ENCODE peak calls at places on chromosomes 11 and 22, in nine cellular contexts. M is transverse colon, I is pancreas, Y is IMR-90, F is AG09309, H is cardiac muscle cell, W is choroid plexus epithelial cell, E is endodermal cell, J is thoracic aorta. X is an unnamed sample.

GRCh38 chr22:49780992-49781782 is 46.5 kb downstream of the BRD1 start:
- DNase-seq in M (no peak), I (no peak), Y (no peak), F (no peak), H (no peak), W (no peak), E (no peak), J (no peak), X (no peak)

GRCh38 chr11:93967944-93968343 is 53.2 kb upstream of the HEPHL1 start:
- DNase-seq in M (no peak), I (no peak), Y (no peak), F (no peak), H (no peak), W (no peak), E (no peak), J (no peak), X (no peak)

GRCh38 chr11:45100338-45100737 is 46.1 kb upstream of the PRDM11 start:
- DNase-seq in M (no peak), I (no peak), Y (peak), F (no peak), H (peak), W (peak), E (peak), J (no peak), X (peak)

GRCh38 chr11:2590131-2590950 is 109.5 kb downstream of the KCNQ1OT1 start:
- DNase-seq in M (no peak), I (peak), Y (no peak), F (no peak), H (no peak), W (no peak), E (no peak), J (no peak), X (no peak)

GRCh38 chr11:102630598-102631448 is 5.7 kb upstream of the MMP20 start:
- DNase-seq in M (no peak), I (no peak), Y (no peak), F (no peak), H (no peak), W (no peak), E (no peak), J (no peak), X (no peak)

GRCh38 chr11:103700605-103701004 is 335.8 kb upstream of the DDI1 start:
- DNase-seq in M (no peak), I (no peak), Y (peak), F (peak), H (peak), W (peak), E (no peak), J (no peak), X (peak)

GRCh38 chr11:11491589-11491988 is 130.2 kb downstream of the GALNT18 start:
- DNase-seq in M (no peak), I (no peak), Y (no peak), F (no peak), H (no peak), W (no peak), E (no peak), J (no peak), X (no peak)

GRCh38 chr11:92867913-92868619 is 101.4 kb upstream of the MTNR1B start:
- DNase-seq in M (no peak), I (no peak), Y (no peak), F (no peak), H (no peak), W (no peak), E (no peak), J (no peak), X (no peak)

GRCh38 chr11:69008774-69009440 is 4.1 kb downstream of the MRGPRF start:
- DNase-seq in M (peak), I (peak), Y (peak), F (peak), H (peak), W (peak), E (peak), J (peak), X (peak)

GRCh38 chr11:109247071-109247470 is 174.9 kb upstream of the C11orf87 start:
- DNase-seq in M (no peak), I (no peak), Y (peak), F (no peak), H (no peak), W (peak), E (no peak), J (no peak), X (peak)

GRCh38 chr11:15195454-15196200 is 80.9 kb downstream of the INSC start:
- DNase-seq in M (no peak), I (no peak), Y (no peak), F (no peak), H (no peak), W (no peak), E (peak), J (no peak), X (peak)

GRCh38 chr22:30885591-30885990 is 83.0 kb downstream of the MORC2 start:
- DNase-seq in M (no peak), I (peak), Y (no peak), F (no peak), H (no peak), W (no peak), E (no peak), J (no peak), X (no peak)

GRCh38 chr11:65445101-65445603 is 22.6 kb downstream of the NEAT1 start:
- DNase-seq in M (no peak), I (peak), Y (peak), F (no peak), H (peak), W (peak), E (peak), J (no peak), X (no peak)

GRCh38 chr11:71206186-71206585 is 46.2 kb downstream of the SHANK2 start:
- DNase-seq in M (peak), I (peak), Y (peak), F (no peak), H (peak), W (peak), E (no peak), J (no peak), X (peak)

GRCh38 chr11:13682212-13682611 is 13.7 kb downstream of the FAR1 start:
- DNase-seq in M (no peak), I (no peak), Y (no peak), F (no peak), H (no peak), W (no peak), E (no peak), J (no peak), X (peak)

GRCh38 chr11:108027057-108027456 is 18.4 kb downstream of the CUL5 start:
- DNase-seq in M (no peak), I (no peak), Y (no peak), F (no peak), H (no peak), W (no peak), E (no peak), J (no peak), X (no peak)
- TF ChIP-seq CTCF in M (no peak), I (no peak), Y (no peak), F (no peak), H (no peak), W (peak), E (peak), J (no peak), X (no peak)

GRCh38 chr11:116930177-116930576 is 92.8 kb upstream of the APOA1 start:
- DNase-seq in M (peak), I (no peak), Y (peak), F (no peak), H (peak), W (peak), E (peak), J (no peak), X (peak)
- H3K4me3 ChIP-seq in M (no peak), I (no peak), Y (no peak), F (no peak), H (no peak), W (no peak), E (no peak), J (peak), X (peak)

GRCh38 chr11:129286813-129287212 is 88.8 kb upstream of the BARX2 start:
- DNase-seq in M (no peak), I (no peak), Y (peak), F (no peak), H (no peak), W (no peak), E (no peak), J (no peak), X (no peak)
- TF ChIP-seq CTCF in M (no peak), I (no peak), Y (no peak), F (no peak), H (no peak), W (no peak), E (no peak), J (no peak), X (no peak)

GRCh38 chr11:129888451-129888850 is 6.9 kb downstream of the NFRKB start:
- DNase-seq in M (no peak), I (no peak), Y (no peak), F (no peak), H (no peak), W (no peak), E (no peak), J (no peak), X (no peak)
- H3K4me3 ChIP-seq in M (no peak), I (no peak), Y (no peak), F (no peak), H (no peak), W (no peak), E (no peak), J (no peak), X (no peak)

GRCh38 chr22:24233235-24233634 is 11.6 kb downstream of the GGT5 start:
- DNase-seq in M (no peak), I (no peak), Y (no peak), F (no peak), H (no peak), W (no peak), E (no peak), J (no peak), X (no peak)

GRCh38 chr22:24231706-24232105 is 13.2 kb downstream of the GGT5 start:
- DNase-seq in M (no peak), I (no peak), Y (no peak), F (no peak), H (no peak), W (no peak), E (no peak), J (no peak), X (no peak)

GRCh38 chr22:24232725-24233124 is 12.2 kb downstream of the GGT5 start:
- DNase-seq in M (no peak), I (no peak), Y (no peak), F (no peak), H (no peak), W (no peak), E (no peak), J (no peak), X (no peak)

GRCh38 chr22:24232124-24232523 is 12.8 kb downstream of the GGT5 start:
- DNase-seq in M (no peak), I (no peak), Y (no peak), F (no peak), H (no peak), W (no peak), E (no peak), J (no peak), X (no peak)

GRCh38 chr22:24230911-24231656 is 13.8 kb downstream of the GGT5 start:
- DNase-seq in M (peak), I (peak), Y (no peak), F (no peak), H (no peak), W (no peak), E (peak), J (no peak), X (no peak)
- TF ChIP-seq CTCF in M (peak), I (peak), Y (peak), F (no peak), H (peak), W (peak), E (peak), J (peak), X (peak)

GRCh38 chr11:43554148-43554473 is 126.4 kb upstream of the HSD17B12 start:
- DNase-seq in M (no peak), I (no peak), Y (no peak), F (no peak), H (no peak), W (no peak), E (no peak), J (no peak), X (no peak)
- H3K4me3 ChIP-seq in M (no peak), I (no peak), Y (no peak), F (no peak), H (no peak), W (no peak), E (no peak), J (no peak), X (no peak)

GRCh38 chr11:59102259-59102765 is 4.7 kb upstream of the FAM111B start:
- DNase-seq in M (peak), I (peak), Y (peak), F (no peak), H (peak), W (peak), E (peak), J (peak), X (peak)

GRCh38 chr11:59112494-59112893 is 5.5 kb downstream of the FAM111B start:
- DNase-seq in M (no peak), I (no peak), Y (peak), F (no peak), H (no peak), W (peak), E (no peak), J (no peak), X (no peak)

DNA sequence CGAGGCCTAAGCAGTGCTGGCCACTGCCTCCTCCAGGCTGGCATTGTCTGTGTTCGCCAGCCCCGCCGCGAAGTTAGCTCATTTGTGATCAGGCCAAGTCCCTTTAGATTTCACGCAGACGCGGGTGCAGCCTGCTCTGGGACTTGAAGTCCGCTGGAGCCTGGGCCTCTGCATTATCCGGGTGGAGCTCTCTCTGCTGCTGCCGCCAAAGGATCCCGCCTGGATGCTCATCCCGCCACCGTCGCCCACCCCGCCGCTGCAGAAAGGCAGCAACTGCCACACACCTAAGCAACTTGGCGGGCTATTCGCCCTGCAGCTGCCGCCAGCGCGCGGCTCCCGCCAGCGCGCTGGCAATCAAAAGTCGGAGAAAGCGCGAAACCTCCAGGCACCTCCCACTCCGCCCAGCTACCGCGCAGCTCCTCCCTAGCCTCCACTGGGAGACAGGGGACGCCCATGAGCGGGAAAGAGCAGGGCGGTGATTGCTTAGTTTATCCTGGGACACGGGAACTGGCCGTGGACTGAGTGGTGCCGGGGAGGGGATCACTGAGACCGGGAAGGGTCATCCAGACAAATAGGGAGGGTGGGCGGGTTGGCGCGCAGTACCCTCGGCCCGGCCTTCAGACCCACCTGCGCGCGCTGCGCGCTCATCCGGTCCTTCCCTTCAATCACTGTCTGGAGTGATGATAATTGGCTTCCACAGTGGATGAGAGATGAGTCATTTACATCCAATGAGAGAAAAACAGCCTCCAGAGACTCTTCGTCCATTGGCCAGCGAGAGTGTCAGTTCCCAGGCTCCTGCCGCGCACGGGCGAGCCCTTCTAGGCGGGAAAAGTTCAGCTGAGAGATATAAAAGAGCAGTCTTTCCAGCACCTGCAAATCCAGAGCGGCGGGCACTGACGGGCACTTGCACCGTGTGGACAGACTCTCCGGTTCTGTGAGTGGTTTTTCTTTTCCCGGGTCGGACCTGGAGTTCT is at the start of gene FAM111B:
- DNase-seq in M (peak), I (peak), Y (peak), F (peak), H (peak), W (peak), E (peak), J (peak), X (peak)
- TF ChIP-seq CTCF in M (no peak), I (no peak), Y (no peak), F (peak), H (no peak), W (peak), E (peak), J (no peak), X (peak)

DNA sequence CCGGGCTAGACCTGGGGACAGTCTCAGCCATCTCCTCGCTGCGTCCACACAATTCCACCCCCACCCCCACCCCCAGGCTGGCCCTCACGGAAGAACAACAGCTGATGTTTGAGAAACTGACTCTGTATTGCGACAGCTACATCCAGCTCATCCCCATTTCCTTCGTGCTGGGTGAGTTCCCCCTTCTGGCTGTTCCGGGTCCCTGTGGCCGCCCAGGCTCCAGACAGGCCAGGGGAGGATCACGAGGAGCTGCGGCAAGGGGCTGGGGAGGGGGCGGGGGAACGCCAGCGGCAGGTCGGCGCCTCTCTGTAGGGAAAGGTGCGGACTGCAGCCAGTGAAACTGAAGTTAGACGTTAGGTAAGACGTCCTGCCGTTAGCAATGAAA is 4.9 kb downstream of the BEST1 start:
- DNase-seq in M (peak), I (no peak), Y (peak), F (peak), H (peak), W (peak), E (peak), J (no peak), X (peak)
- H3K4me3 ChIP-seq in M (peak), I (peak), Y (peak), F (peak), H (peak), W (peak), E (no peak), J (peak), X (peak)

DNA sequence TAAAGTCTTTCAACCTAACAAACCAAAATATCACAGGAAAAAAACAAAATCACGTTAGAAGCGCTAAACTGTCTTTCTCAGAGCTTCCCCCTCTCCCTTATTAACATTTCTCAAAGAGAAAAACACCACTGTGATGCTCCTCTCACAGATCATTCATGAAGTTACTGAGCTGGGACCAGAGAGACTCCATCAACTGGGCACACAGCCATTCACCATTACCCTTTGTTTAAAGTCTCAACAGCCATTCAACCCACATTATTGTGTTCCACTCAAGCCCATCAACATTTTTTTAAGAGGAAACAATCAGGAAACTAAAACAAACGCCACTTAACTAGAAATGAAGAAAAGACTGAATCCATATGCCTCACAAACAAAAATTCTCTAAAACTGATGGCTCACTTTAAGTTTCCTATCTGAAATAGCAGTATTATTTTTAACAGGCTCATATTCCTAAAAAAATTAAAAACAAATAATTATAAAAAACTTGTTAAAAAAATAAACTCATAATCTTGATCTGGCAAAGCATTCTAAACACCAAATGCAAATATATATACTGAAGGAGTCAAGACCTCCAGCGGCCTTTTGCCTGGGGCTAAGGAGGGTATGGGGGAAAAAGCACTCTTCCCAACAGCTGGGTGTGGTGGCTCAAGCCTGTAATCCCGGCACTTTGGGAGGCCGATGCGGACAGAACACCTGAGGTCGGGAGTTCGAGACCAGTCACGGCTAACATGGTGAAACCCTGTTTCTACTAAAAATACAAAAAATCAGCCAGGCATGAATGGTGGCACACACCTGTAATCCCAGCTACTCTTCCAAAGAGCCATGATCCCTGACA is 14.0 kb downstream of the CELF1 start:
- DNase-seq in M (no peak), I (no peak), Y (no peak), F (no peak), H (no peak), W (no peak), E (no peak), J (no peak), X (peak)
- TF ChIP-seq CTCF in M (no peak), I (no peak), Y (no peak), F (no peak), H (no peak), W (no peak), E (no peak), J (no peak), X (no peak)

DNA sequence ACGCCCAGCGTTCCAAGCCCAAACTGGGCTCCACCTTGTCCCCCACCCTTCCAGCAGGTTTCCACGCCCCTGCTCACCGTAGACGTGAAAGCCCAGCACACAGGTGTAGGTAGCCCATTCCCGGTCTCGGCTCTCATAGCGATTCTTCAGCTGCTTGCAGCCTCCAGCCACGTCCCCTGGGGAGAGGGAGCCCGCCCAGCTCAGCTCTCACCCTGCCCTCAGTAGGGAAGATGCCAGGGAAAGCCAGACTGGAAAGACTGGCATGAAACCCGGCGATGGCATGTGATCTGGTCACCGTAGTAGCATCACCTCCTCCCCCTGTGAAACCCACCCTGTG is 1.4 kb upstream of the MTA2 start:
- DNase-seq in M (no peak), I (no peak), Y (no peak), F (no peak), H (no peak), W (no peak), E (peak), J (no peak), X (peak)
- H3K4me3 ChIP-seq in M (peak), I (no peak), Y (no peak), F (peak), H (no peak), W (peak), E (no peak), J (peak), X (peak)